ENCODE peak calls at places on chromosome 4, in ten cellular contexts. G is NCI-H446 treated with DMSO at 0.1 percent for 48 hours, N is spleen, K is DMS 273 treated with DMSO at 0.1 percent for 48 hours, E is lower leg skin, F is testis, B is right lobe of liver, S is endothelial cell, H is type B pancreatic cell, O is NCI-H524. X is an unnamed sample.

GRCh38 chr4:162506253-162506652 is 342.5 kb upstream of the FSTL5 start:
- DNase-seq in G (no peak), N (no peak), K (no peak), E (no peak), F (no peak), B (no peak), S (no peak), H (no peak), O (no peak), X (no peak)

GRCh38 chr4:187183351-187183750 is 459.7 kb upstream of the FAT1 start:
- DNase-seq in G (no peak), N (no peak), K (no peak), E (no peak), F (no peak), B (no peak), S (no peak), H (no peak), O (no peak), X (no peak)

GRCh38 chr4:140427104-140427918 is at the start of gene CLGN:
- DNase-seq in G (peak), N (peak), K (peak), E (no peak), F (peak), B (peak), S (peak), H (peak), O (peak), X (peak)

GRCh38 chr4:147981305-147981704 is 249.4 kb downstream of the ARHGAP10 start:
- DNase-seq in G (no peak), N (no peak), K (no peak), E (no peak), F (no peak), B (no peak), S (no peak), H (no peak), O (no peak), X (no peak)

GRCh38 chr4:140330311-140330900 is 43.0 kb upstream of the SCOC start:
- DNase-seq in G (peak), N (no peak), K (no peak), E (no peak), F (no peak), B (no peak), S (no peak), H (no peak), O (peak), X (peak)

GRCh38 chr4:147727476-147728028 is 4.3 kb upstream of the ARHGAP10 start:
- DNase-seq in G (no peak), N (no peak), K (no peak), E (no peak), F (no peak), B (no peak), S (no peak), H (no peak), O (no peak), X (no peak)

GRCh38 chr4:67871867-67872266 is 11.9 kb downstream of the TMPRSS11D start:
- DNase-seq in G (peak), N (no peak), K (peak), E (no peak), F (no peak), B (no peak), S (no peak), H (no peak), O (peak), X (peak)

GRCh38 chr4:26406346-26406975 is 83.8 kb downstream of the CCKAR start:
- DNase-seq in G (no peak), N (no peak), K (no peak), E (no peak), F (no peak), B (no peak), S (no peak), H (no peak), O (peak), X (no peak)

GRCh38 chr4:118974758-118975157 is 86.1 kb downstream of the SYNPO2 start:
- DNase-seq in G (no peak), N (no peak), K (no peak), E (no peak), F (no peak), B (no peak), S (no peak), H (no peak), O (no peak), X (no peak)

GRCh38 chr4:172982151-172982590 is 186.4 kb upstream of the GALNT7 start:
- DNase-seq in G (no peak), N (no peak), K (no peak), E (no peak), F (no peak), B (no peak), S (no peak), H (no peak), O (no peak), X (no peak)

GRCh38 chr4:173371292-173372192 is 788 bp downstream of the SAP30 start:
- DNase-seq in G (peak), N (peak), K (no peak), E (peak), F (peak), B (peak), S (peak), H (peak), O (peak), X (peak)

GRCh38 chr4:1400191-1400805 is 5.9 kb downstream of the NKX1-1 start:
- DNase-seq in G (no peak), N (no peak), K (no peak), E (peak), F (peak), B (peak), S (no peak), H (no peak), O (no peak), X (no peak)

GRCh38 chr4:137370699-137371098 is 161.6 kb downstream of the PCDH18 start:
- DNase-seq in G (no peak), N (no peak), K (no peak), E (no peak), F (no peak), B (no peak), S (no peak), H (no peak), O (no peak), X (no peak)

GRCh38 chr4:80360900-80361299 is 25.4 kb downstream of the CFAP299 start:
- DNase-seq in G (no peak), N (no peak), K (no peak), E (no peak), F (no peak), B (no peak), S (no peak), H (no peak), O (no peak), X (no peak)

GRCh38 chr4:8516061-8516573 is 64.1 kb upstream of the GPR78 start:
- DNase-seq in G (no peak), N (no peak), K (peak), E (no peak), F (no peak), B (no peak), S (no peak), H (no peak), O (peak), X (no peak)

GRCh38 chr4:174307694-174308093 is 24.0 kb downstream of the CEP44 start:
- DNase-seq in G (no peak), N (no peak), K (no peak), E (no peak), F (no peak), B (no peak), S (no peak), H (no peak), O (no peak), X (no peak)

GRCh38 chr4:69984030-69984443 is 11.7 kb upstream of the STATH start:
- DNase-seq in G (no peak), N (no peak), K (no peak), E (no peak), F (no peak), B (peak), S (no peak), H (no peak), O (peak), X (peak)

GRCh38 chr4:145885666-145886065 is 53.0 kb downstream of the ZNF827 start:
- DNase-seq in G (no peak), N (no peak), K (no peak), E (no peak), F (no peak), B (no peak), S (no peak), H (no peak), O (no peak), X (no peak)

GRCh38 chr4:128776794-128777216 is 32.7 kb upstream of the JADE1 start:
- DNase-seq in G (peak), N (no peak), K (no peak), E (no peak), F (no peak), B (no peak), S (no peak), H (no peak), O (peak), X (no peak)

GRCh38 chr4:8022767-8023695 is 83.4 kb upstream of the AFAP1 start:
- DNase-seq in G (no peak), N (no peak), K (no peak), E (no peak), F (no peak), B (no peak), S (no peak), H (no peak), O (no peak), X (no peak)

GRCh38 chr4:32318926-32319325 is 1598.8 kb downstream of the PCDH7 start:
- DNase-seq in G (no peak), N (no peak), K (no peak), E (no peak), F (no peak), B (no peak), S (no peak), H (no peak), O (no peak), X (no peak)

GRCh38 chr4:109701566-109702399 is 1.5 kb downstream of the CASP6 start:
- DNase-seq in G (no peak), N (no peak), K (no peak), E (no peak), F (no peak), B (no peak), S (peak), H (no peak), O (no peak), X (peak)

GRCh38 chr4:59540311-59540710 is 1659.8 kb upstream of the ADGRL3 start:
- DNase-seq in G (peak), N (no peak), K (no peak), E (no peak), F (no peak), B (no peak), S (no peak), H (no peak), O (no peak), X (peak)

GRCh38 chr4:118969359-118969758 is 80.7 kb downstream of the SYNPO2 start:
- DNase-seq in G (peak), N (no peak), K (no peak), E (no peak), F (peak), B (peak), S (peak), H (no peak), O (peak), X (peak)

GRCh38 chr4:183407128-183407585 is 37.3 kb upstream of the CDKN2AIP start:
- DNase-seq in G (peak), N (peak), K (peak), E (peak), F (peak), B (peak), S (peak), H (peak), O (peak), X (peak)

GRCh38 chr4:40763228-40763716 is 13.5 kb downstream of the NSUN7 start:
- DNase-seq in G (no peak), N (no peak), K (no peak), E (no peak), F (no peak), B (no peak), S (no peak), H (no peak), O (no peak), X (no peak)

GRCh38 chr4:15893967-15894366 is 44.6 kb downstream of the FGFBP1 start:
- DNase-seq in G (no peak), N (no peak), K (no peak), E (no peak), F (no peak), B (no peak), S (no peak), H (no peak), O (no peak), X (no peak)

GRCh38 chr4:67725132-67725531 is 24.2 kb upstream of the UBA6 start:
- DNase-seq in G (no peak), N (no peak), K (no peak), E (no peak), F (no peak), B (peak), S (no peak), H (no peak), O (no peak), X (no peak)

GRCh38 chr4:187016101-187016500 is 292.4 kb upstream of the FAT1 start:
- DNase-seq in G (no peak), N (no peak), K (no peak), E (no peak), F (no peak), B (no peak), S (no peak), H (no peak), O (no peak), X (no peak)

GRCh38 chr4:184644553-184645307 is 4.5 kb downstream of the CASP3 start:
- DNase-seq in G (no peak), N (no peak), K (no peak), E (no peak), F (no peak), B (no peak), S (no peak), H (no peak), O (no peak), X (no peak)

GRCh38 chr4:80540785-80541469 is 205.4 kb downstream of the CFAP299 start:
- DNase-seq in G (no peak), N (no peak), K (no peak), E (no peak), F (no peak), B (no peak), S (no peak), H (no peak), O (no peak), X (no peak)

GRCh38 chr4:23680616-23681518 is 209.0 kb downstream of the PPARGC1A start:
- DNase-seq in G (no peak), N (no peak), K (no peak), E (no peak), F (no peak), B (no peak), S (no peak), H (no peak), O (peak), X (no peak)

GRCh38 chr4:74331252-74331651 is 23.0 kb downstream of the EPGN start:
- DNase-seq in G (no peak), N (no peak), K (no peak), E (no peak), F (no peak), B (no peak), S (no peak), H (no peak), O (no peak), X (no peak)

GRCh38 chr4:153593166-153593565 is 90.9 kb upstream of the TLR2 start:
- DNase-seq in G (no peak), N (no peak), K (no peak), E (no peak), F (no peak), B (no peak), S (no peak), H (no peak), O (no peak), X (no peak)

GRCh38 chr4:21507439-21507838 is 441.1 kb downstream of the KCNIP4 start:
- DNase-seq in G (no peak), N (no peak), K (no peak), E (no peak), F (no peak), B (no peak), S (no peak), H (no peak), O (peak), X (no peak)

GRCh38 chr4:77921701-77922100 is 59.1 kb downstream of the MRPL1 start:
- DNase-seq in G (no peak), N (no peak), K (no peak), E (no peak), F (no peak), B (no peak), S (no peak), H (no peak), O (no peak), X (peak)

GRCh38 chr4:6813725-6814124 is 31.2 kb downstream of the KIAA0232 start:
- DNase-seq in G (no peak), N (no peak), K (no peak), E (no peak), F (no peak), B (no peak), S (no peak), H (no peak), O (no peak), X (no peak)